ENCODE peak calls at places on chromosome 5, in eight cellular contexts. P is Caco-2; K is CD8-positive, alpha-beta T cell; S is HFF-Myc; T is GM13976; U is mesothelial cell of epicardium; G is psoas muscle; A is uterus. D is an unnamed sample.

GRCh38 chr5:131109540-131110255 is 55.4 kb downstream of the HINT1 start:
- DNase-seq in P (peak), K (peak), S (no peak), T (peak), U (no peak), G (no peak), A (no peak), D (no peak)

GRCh38 chr5:17228833-17229291 is 11.4 kb downstream of the BASP1 start:
- DNase-seq in P (no peak), K (no peak), S (no peak), T (peak), U (no peak), G (no peak), A (no peak), D (no peak)

GRCh38 chr5:168578006-168578405 is 1.2 kb downstream of the PANK3 start:
- DNase-seq in P (no peak), K (no peak), S (no peak), T (no peak), U (no peak), G (no peak), A (no peak), D (no peak)

GRCh38 chr5:162323471-162323870 is 255.9 kb downstream of the GABRG2 start:
- DNase-seq in P (no peak), K (no peak), S (no peak), T (no peak), U (peak), G (no peak), A (no peak), D (no peak)

GRCh38 chr5:151737421-151737820 is 21.0 kb downstream of the ATOX1 start:
- DNase-seq in P (no peak), K (no peak), S (no peak), T (no peak), U (no peak), G (no peak), A (no peak), D (no peak)

GRCh38 chr5:139664273-139664693 is 16.1 kb downstream of the CXXC5 start:
- DNase-seq in P (no peak), K (no peak), S (no peak), T (peak), U (no peak), G (no peak), A (no peak), D (no peak)

GRCh38 chr5:178784391-178784790 is 53.9 kb upstream of the ZNF354A start:
- DNase-seq in P (no peak), K (no peak), S (no peak), T (no peak), U (no peak), G (no peak), A (no peak), D (no peak)

GRCh38 chr5:95798048-95798447 is 24.5 kb downstream of the GLRX start:
- DNase-seq in P (no peak), K (no peak), S (no peak), T (no peak), U (no peak), G (no peak), A (no peak), D (no peak)

GRCh38 chr5:81003987-81004386 is 43.8 kb downstream of the RASGRF2 start:
- DNase-seq in P (no peak), K (no peak), S (no peak), T (no peak), U (no peak), G (no peak), A (no peak), D (no peak)

GRCh38 chr5:88895681-88896501 is 12.9 kb upstream of the MEF2C start:
- DNase-seq in P (peak), K (no peak), S (no peak), T (no peak), U (no peak), G (peak), A (no peak), D (no peak)

GRCh38 chr5:113204525-113205161 is 228.0 kb downstream of the DCP2 start:
- DNase-seq in P (no peak), K (no peak), S (no peak), T (no peak), U (no peak), G (peak), A (peak), D (no peak)

GRCh38 chr5:8912106-8912505 is 633.8 kb downstream of the SEMA5A start:
- DNase-seq in P (no peak), K (no peak), S (no peak), T (no peak), U (no peak), G (no peak), A (no peak), D (no peak)

GRCh38 chr5:169838688-169839087 is 141.6 kb downstream of the INSYN2B start:
- DNase-seq in P (no peak), K (no peak), S (no peak), T (peak), U (no peak), G (no peak), A (no peak), D (no peak)

GRCh38 chr5:91162534-91163381 is 220.4 kb downstream of the ARRDC3 start:
- DNase-seq in P (peak), K (peak), S (peak), T (peak), U (no peak), G (no peak), A (peak), D (no peak)

GRCh38 chr5:140261403-140262171 is 41.3 kb downstream of the PFDN1 start:
- DNase-seq in P (peak), K (no peak), S (peak), T (no peak), U (no peak), G (peak), A (peak), D (no peak)

GRCh38 chr5:60340326-60340725 is 359.6 kb downstream of the DEPDC1B start:
- DNase-seq in P (no peak), K (no peak), S (no peak), T (no peak), U (no peak), G (no peak), A (no peak), D (no peak)

GRCh38 chr5:149372041-149372805 is 6.9 kb downstream of the IL17B start:
- DNase-seq in P (no peak), K (no peak), S (no peak), T (no peak), U (no peak), G (no peak), A (peak), D (no peak)

GRCh38 chr5:158876263-158876942 is 223.3 kb downstream of the EBF1 start:
- DNase-seq in P (no peak), K (no peak), S (no peak), T (no peak), U (no peak), G (no peak), A (no peak), D (no peak)

GRCh38 chr5:136308396-136308795 is 56.9 kb downstream of the TRPC7 start:
- DNase-seq in P (no peak), K (no peak), S (no peak), T (no peak), U (no peak), G (no peak), A (no peak), D (no peak)

GRCh38 chr5:56684159-56684558 is 131.2 kb upstream of the MAP3K1 start:
- DNase-seq in P (no peak), K (no peak), S (no peak), T (no peak), U (no peak), G (no peak), A (no peak), D (no peak)

GRCh38 chr5:40386293-40386692 is 293.4 kb upstream of the PTGER4 start:
- DNase-seq in P (no peak), K (peak), S (no peak), T (no peak), U (no peak), G (no peak), A (no peak), D (no peak)

GRCh38 chr5:1484416-1485319 is 39.1 kb downstream of the LPCAT1 start:
- DNase-seq in P (no peak), K (no peak), S (no peak), T (peak), U (no peak), G (no peak), A (no peak), D (no peak)

GRCh38 chr5:119452373-119453044 is at the start of gene HSD17B4:
- DNase-seq in P (peak), K (peak), S (peak), T (peak), U (peak), G (peak), A (peak), D (peak)

GRCh38 chr5:109218767-109219166 is 191.0 kb downstream of the PJA2 start:
- DNase-seq in P (no peak), K (no peak), S (no peak), T (no peak), U (no peak), G (no peak), A (no peak), D (no peak)

GRCh38 chr5:57494104-57495098 is 11.8 kb upstream of the ACTBL2 start:
- DNase-seq in P (peak), K (peak), S (peak), T (no peak), U (peak), G (no peak), A (no peak), D (no peak)

GRCh38 chr5:172953776-172954189 is 5.4 kb upstream of the RPL26L1 start:
- DNase-seq in P (no peak), K (no peak), S (no peak), T (no peak), U (no peak), G (no peak), A (no peak), D (no peak)

GRCh38 chr5:144093868-144094267 is 76.6 kb downstream of the YIPF5 start:
- DNase-seq in P (no peak), K (no peak), S (no peak), T (no peak), U (no peak), G (no peak), A (no peak), D (no peak)

GRCh38 chr5:43152946-43153345 is 32.2 kb downstream of the ZNF131 start:
- DNase-seq in P (no peak), K (no peak), S (peak), T (no peak), U (no peak), G (no peak), A (no peak), D (no peak)

GRCh38 chr5:161233553-161233952 is 313.0 kb downstream of the GABRB2 start:
- DNase-seq in P (no peak), K (no peak), S (no peak), T (no peak), U (no peak), G (no peak), A (no peak), D (no peak)

GRCh38 chr5:142343531-142343930 is 18.7 kb upstream of the SPRY4 start:
- DNase-seq in P (no peak), K (no peak), S (no peak), T (no peak), U (no peak), G (no peak), A (no peak), D (no peak)

GRCh38 chr5:148659641-148660345 is 5.5 kb upstream of the HTR4 start:
- DNase-seq in P (no peak), K (no peak), S (no peak), T (no peak), U (no peak), G (no peak), A (no peak), D (no peak)

GRCh38 chr5:81007637-81008027 is 47.5 kb downstream of the RASGRF2 start:
- DNase-seq in P (no peak), K (no peak), S (no peak), T (no peak), U (no peak), G (no peak), A (no peak), D (no peak)

GRCh38 chr5:67552773-67553172 is 356.2 kb upstream of the CD180 start:
- DNase-seq in P (peak), K (no peak), S (no peak), T (no peak), U (no peak), G (no peak), A (no peak), D (no peak)

DNA sequence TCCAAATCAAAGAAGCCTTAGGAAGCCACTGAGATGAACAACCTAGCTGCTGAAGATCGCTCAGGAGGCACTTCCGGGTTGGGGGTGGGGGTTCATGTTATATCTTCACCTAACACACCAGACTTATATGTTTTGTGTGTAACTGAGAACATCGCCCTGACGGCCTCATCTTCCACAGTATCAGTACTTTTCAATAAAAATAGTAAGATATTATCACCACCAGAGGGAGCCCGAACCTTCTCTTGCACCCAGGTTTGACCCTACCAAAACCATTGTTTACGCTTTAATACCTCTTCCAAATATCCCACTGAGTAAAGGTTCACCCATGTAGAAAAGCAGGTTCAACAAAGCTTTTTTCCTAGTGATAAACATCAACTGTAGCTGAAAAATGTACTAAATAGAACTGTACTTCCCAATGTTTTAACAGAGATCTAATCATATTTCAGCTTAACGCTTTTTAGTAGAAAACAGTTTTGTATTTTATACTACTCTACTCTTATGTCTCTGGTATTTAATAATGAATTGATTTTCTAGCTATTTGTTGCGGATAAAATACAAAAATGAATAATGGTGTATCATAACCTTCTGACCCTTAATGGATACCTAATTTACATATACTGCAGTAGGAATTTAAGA is 244.0 kb downstream of the EPB41L4A start:
- DNase-seq in P (peak), K (peak), S (no peak), T (peak), U (no peak), G (no peak), A (peak), D (no peak)
- TF ChIP-seq CTCF in P (peak), K (peak), S (peak), T (peak), U (peak), G (peak), A (peak), D (peak)

GRCh38 chr5:78323241-78323640 is 28.7 kb upstream of the AP3B1 start:
- DNase-seq in P (no peak), K (no peak), S (no peak), T (no peak), U (no peak), G (no peak), A (no peak), D (no peak)

GRCh38 chr5:78317515-78317914 is 23.0 kb upstream of the AP3B1 start:
- DNase-seq in P (no peak), K (no peak), S (no peak), T (no peak), U (no peak), G (no peak), A (no peak), D (no peak)

GRCh38 chr5:78318337-78318736 is 23.8 kb upstream of the AP3B1 start:
- DNase-seq in P (no peak), K (no peak), S (no peak), T (no peak), U (no peak), G (no peak), A (no peak), D (no peak)

DNA sequence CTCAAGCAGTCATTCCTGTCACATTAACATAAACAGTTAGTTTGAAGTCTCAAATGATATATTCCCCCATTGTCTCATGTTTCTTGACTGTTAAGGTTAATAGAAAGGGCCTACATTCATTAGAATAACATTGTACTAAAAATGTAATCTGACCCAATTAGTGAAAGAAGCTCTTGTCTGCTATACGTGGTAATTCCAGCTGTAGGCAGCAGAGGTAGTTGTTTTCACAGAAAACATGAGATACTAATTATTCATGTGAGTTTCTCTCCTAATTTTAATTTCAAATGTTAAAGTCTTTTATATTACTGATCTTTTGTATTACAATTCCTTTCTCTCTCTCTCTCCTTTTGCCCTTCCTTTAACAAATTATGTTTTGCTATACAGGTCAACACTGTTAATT is 26.0 kb upstream of the AP3B1 start:
- DNase-seq in P (peak), K (no peak), S (no peak), T (peak), U (no peak), G (no peak), A (no peak), D (no peak)
- TF ChIP-seq CTCF in P (peak), K (peak), S (peak), T (peak), U (no peak), G (peak), A (peak), D (peak)

GRCh38 chr5:75330404-75330803 is 6.6 kb upstream of the HMGCR start:
- DNase-seq in P (no peak), K (no peak), S (no peak), T (no peak), U (no peak), G (no peak), A (no peak), D (no peak)

GRCh38 chr5:75320341-75320740 is 16.7 kb upstream of the HMGCR start:
- DNase-seq in P (no peak), K (no peak), S (no peak), T (no peak), U (no peak), G (no peak), A (no peak), D (no peak)

GRCh38 chr5:75324791-75325190 is 12.2 kb upstream of the HMGCR start:
- DNase-seq in P (no peak), K (no peak), S (no peak), T (peak), U (no peak), G (no peak), A (no peak), D (no peak)

GRCh38 chr5:75322066-75322465 is 15.0 kb upstream of the HMGCR start:
- DNase-seq in P (no peak), K (no peak), S (no peak), T (no peak), U (no peak), G (no peak), A (no peak), D (no peak)

GRCh38 chr5:75325242-75325641 is 11.8 kb upstream of the HMGCR start:
- DNase-seq in P (peak), K (no peak), S (no peak), T (no peak), U (no peak), G (no peak), A (no peak), D (no peak)
- TF ChIP-seq CTCF in P (no peak), K (no peak), S (no peak), T (no peak), U (no peak), G (no peak), A (no peak), D (peak)

GRCh38 chr5:138352722-138353549 is 451 bp downstream of the KDM3B start:
- DNase-seq in P (peak), K (peak), S (no peak), T (peak), U (peak), G (peak), A (peak), D (peak)
- TF ChIP-seq CTCF in P (no peak), K (no peak), S (peak), T (peak), U (no peak), G (no peak), A (peak), D (peak)

D was measured in progenitor cell of endocrine pancreas.